ENCODE peak calls at places on chromosomes 2 and 18, in nine cellular contexts. S is AG09309; P is activated CD8-positive, alpha-beta memory T cell treated with anti-CD3 and anti-CD28 coated beads for 24 hours; K is cerebellum; T is RKO; U is NCI-H2081; O is B cell; R is T-cell; F is Daoy. N is an unnamed sample.
A peak's percentile ranks its signal among the peaks of the same experiment; 100 is the strongest.

GRCh38 chr2:188091235-188091634 is 200.4 kb upstream of the GULP1 start:
- DNase-seq in S (no peak), P (no peak), K (no peak), T (no peak), U (no peak), O (no peak), R (no peak), F (no peak), N (no peak)

GRCh38 chr18:460791-461190 is 39.7 kb downstream of the COLEC12 start:
- DNase-seq in S (no peak), P (no peak), K (no peak), T (no peak), U (no peak), O (no peak), R (no peak), F (no peak), N (no peak)

GRCh38 chr18:8699126-8699525 is 6.2 kb upstream of the MTCL1 start:
- DNase-seq in S (no peak), P (no peak), K (no peak), T (no peak), U (no peak), O (no peak), R (no peak), F (no peak), N (no peak)

GRCh38 chr18:58796205-58796604 is 68.5 kb upstream of the ZNF532 start:
- DNase-seq in S (no peak), P (no peak), K (no peak), T (no peak), U (no peak), O (no peak), R (no peak), F (no peak), N (no peak)

GRCh38 chr2:16060936-16061338 is 120.6 kb downstream of the MYCN start:
- DNase-seq in S (no peak), P (no peak), K (no peak), T (no peak), U (no peak), O (no peak), R (no peak), F (no peak), N (no peak)

GRCh38 chr2:168136392-168136977 is 110.9 kb downstream of the STK39 start:
- DNase-seq in S (no peak), P (no peak), K (no peak), T (peak; percentile 62), U (no peak), O (no peak), R (no peak), F (no peak), N (no peak)

GRCh38 chr2:241217320-241218031 is 29.0 kb downstream of the ANO7 start:
- DNase-seq in S (peak; percentile 11), P (peak; percentile 77), K (peak; percentile 75), T (peak; percentile 81), U (peak; percentile 26), O (peak; percentile 56), R (peak; percentile 31), F (peak; percentile 70), N (no peak)

GRCh38 chr2:129734343-129735034 is 245.0 kb upstream of the RAB6C start:
- DNase-seq in S (no peak), P (peak; percentile 13), K (no peak), T (no peak), U (no peak), O (no peak), R (no peak), F (no peak), N (no peak)

GRCh38 chr2:233267516-233268245 is 16.2 kb downstream of the ATG16L1 start:
- DNase-seq in S (no peak), P (peak; percentile 82), K (no peak), T (no peak), U (no peak), O (peak; percentile 81), R (peak; percentile 92), F (no peak), N (no peak)

GRCh38 chr2:61493523-61493942 is 22.6 kb upstream of the USP34 start:
- DNase-seq in S (no peak), P (no peak), K (no peak), T (no peak), U (no peak), O (no peak), R (peak; percentile 2), F (peak; percentile 4), N (no peak)

GRCh38 chr2:151914989-151915628 is 86.9 kb upstream of the ARL5A start:
- DNase-seq in S (no peak), P (no peak), K (no peak), T (no peak), U (no peak), O (no peak), R (no peak), F (no peak), N (no peak)

GRCh38 chr2:95016616-95017307 is 8.7 kb upstream of the MAL start:
- DNase-seq in S (no peak), P (no peak), K (no peak), T (no peak), U (no peak), O (no peak), R (no peak), F (no peak), N (no peak)

GRCh38 chr2:73457982-73458381 is 72.3 kb downstream of the ALMS1 start:
- DNase-seq in S (no peak), P (no peak), K (no peak), T (no peak), U (no peak), O (no peak), R (no peak), F (no peak), N (no peak)

GRCh38 chr2:14417586-14417985 is 214.9 kb upstream of the LRATD1 start:
- DNase-seq in S (no peak), P (no peak), K (no peak), T (no peak), U (no peak), O (no peak), R (no peak), F (no peak), N (no peak)

GRCh38 chr2:41496908-41497307 is 550.9 kb upstream of the PKDCC start:
- DNase-seq in S (no peak), P (no peak), K (no peak), T (peak; percentile 6), U (no peak), O (no peak), R (no peak), F (no peak), N (no peak)

GRCh38 chr2:86234573-86235131 is 35.4 kb downstream of the MRPL35 start:
- DNase-seq in S (no peak), P (no peak), K (no peak), T (no peak), U (no peak), O (peak; percentile 13), R (no peak), F (no peak), N (no peak)

GRCh38 chr2:162002623-162003200 is 71.3 kb downstream of the DPP4 start:
- DNase-seq in S (no peak), P (no peak), K (peak; percentile 38), T (no peak), U (no peak), O (no peak), R (no peak), F (no peak), N (no peak)

GRCh38 chr18:36592282-36592681 is 236.5 kb downstream of the TPGS2 start:
- DNase-seq in S (no peak), P (no peak), K (no peak), T (peak; percentile 20), U (no peak), O (no peak), R (no peak), F (no peak), N (peak; percentile 72)

GRCh38 chr18:6031004-6031403 is 135.7 kb upstream of the TMEM200C start:
- DNase-seq in S (no peak), P (no peak), K (no peak), T (no peak), U (no peak), O (no peak), R (no peak), F (no peak), N (no peak)

GRCh38 chr18:49974079-49974478 is 160.7 kb upstream of the ACAA2 start:
- DNase-seq in S (no peak), P (no peak), K (no peak), T (no peak), U (no peak), O (no peak), R (no peak), F (no peak), N (no peak)

GRCh38 chr18:5463390-5463789 is 80.4 kb downstream of the EPB41L3 start:
- DNase-seq in S (peak; percentile 48), P (no peak), K (no peak), T (no peak), U (no peak), O (no peak), R (no peak), F (peak; percentile 65), N (no peak)

GRCh38 chr2:213846856-213847255 is 562.6 kb downstream of the SPAG16 start:
- DNase-seq in S (no peak), P (no peak), K (no peak), T (no peak), U (no peak), O (no peak), R (no peak), F (no peak), N (no peak)

GRCh38 chr2:85889648-85890281 is 975 bp upstream of the ST3GAL5 start:
- DNase-seq in S (no peak), P (peak; percentile 65), K (no peak), T (no peak), U (no peak), O (peak; percentile 38), R (no peak), F (no peak), N (no peak)

GRCh38 chr2:43067254-43068052 is 159.0 kb downstream of the ZFP36L2 start:
- DNase-seq in S (no peak), P (no peak), K (no peak), T (no peak), U (no peak), O (no peak), R (no peak), F (no peak), N (no peak)

GRCh38 chr2:99571609-99572344 is 82.0 kb upstream of the REV1 start:
- DNase-seq in S (peak; percentile 46), P (no peak), K (no peak), T (no peak), U (peak; percentile 69), O (no peak), R (no peak), F (peak; percentile 39), N (no peak)

GRCh38 chr2:1101982-1102381 is 151.3 kb downstream of the SNTG2 start:
- DNase-seq in S (no peak), P (no peak), K (no peak), T (no peak), U (no peak), O (no peak), R (no peak), F (no peak), N (no peak)

GRCh38 chr2:100142393-100142792 is at the start of gene AFF3:
- DNase-seq in S (no peak), P (peak; percentile 73), K (no peak), T (no peak), U (no peak), O (peak; percentile 93), R (peak; percentile 59), F (no peak), N (no peak)

GRCh38 chr2:156457523-156458228 is 21.5 kb downstream of the GPD2 start:
- DNase-seq in S (no peak), P (no peak), K (no peak), T (no peak), U (no peak), O (no peak), R (no peak), F (no peak), N (no peak)

GRCh38 chr2:127640082-127641072 is 5.6 kb upstream of the GPR17 start:
- DNase-seq in S (no peak), P (peak; percentile 74), K (no peak), T (no peak), U (no peak), O (peak; percentile 88), R (peak; percentile 40), F (peak; percentile 30), N (no peak)

GRCh38 chr2:10584843-10585475 is 104.8 kb downstream of the NOL10 start:
- DNase-seq in S (peak; percentile 81), P (no peak), K (no peak), T (no peak), U (no peak), O (no peak), R (no peak), F (peak; percentile 89), N (no peak)

GRCh38 chr2:239311132-239312040 is 89.4 kb downstream of the HDAC4 start:
- DNase-seq in S (no peak), P (peak; percentile 47), K (peak; percentile 36), T (no peak), U (no peak), O (no peak), R (no peak), F (no peak), N (no peak)

N was measured in esophagus muscularis mucosa.